ENCODE peak calls at places on chromosomes 5 and 9, in four cellular contexts. W is myocyte, Q is germinal center, N is breast epithelium. D is an unnamed sample.

GRCh38 chr5:2338686-2339085 is 412.8 kb downstream of the IRX2 start:
- DNase-seq in W (no peak), Q (no peak), N (no peak), D (no peak)

GRCh38 chr5:98309785-98310566 is 463.5 kb upstream of the RGMB start:
- DNase-seq in W (peak; percentile 97), Q (no peak), N (no peak), D (peak; percentile 100)

GRCh38 chr5:150133581-150134197 is 22.0 kb downstream of the PDGFRB start:
- DNase-seq in W (no peak), Q (no peak), N (no peak), D (no peak)

GRCh38 chr9:84673806-84674205 is 4.3 kb downstream of the NTRK2 start:
- DNase-seq in W (no peak), Q (no peak), N (no peak), D (no peak)

GRCh38 chr5:133944263-133945230 is 23.9 kb downstream of the C5orf15 start:
- DNase-seq in W (peak; percentile 27), Q (peak; percentile 74), N (no peak), D (peak; percentile 33)

GRCh38 chr9:120740135-120740534 is 25.9 kb upstream of the MEGF9 start:
- DNase-seq in W (no peak), Q (no peak), N (no peak), D (no peak)

GRCh38 chr9:114471157-114471556 is 34.1 kb downstream of the WHRN start:
- DNase-seq in W (no peak), Q (no peak), N (no peak), D (no peak)

GRCh38 chr5:173324115-173325001 is 3.9 kb downstream of the STC2 start:
- DNase-seq in W (peak; percentile 94), Q (no peak), N (no peak), D (peak; percentile 87)

GRCh38 chr5:44646016-44646415 is 162.7 kb upstream of the MRPS30 start:
- DNase-seq in W (peak; percentile 13), Q (no peak), N (no peak), D (no peak)

GRCh38 chr9:91751922-91752321 is 198.1 kb downstream of the ROR2 start:
- DNase-seq in W (no peak), Q (no peak), N (no peak), D (peak; percentile 18)